ENCODE peak calls at places on chromosomes 13 and 19, in four cellular contexts. One of them, this sample, is unnamed. For H3K9me3, the result is how much of the 10 kb centered on the place peaks cover.

GRCh38 chr13:58340895-58341294 is 709.4 kb downstream of the PCDH17 start:
- DNase-seq in naive thymus-derived CD4-positive, alpha-beta T cell: no peak
- DNase-seq in AG04450: no peak
- DNase-seq in ascending aorta: no peak
- DNase-seq in this sample: no peak

GRCh38 chr13:77359171-77359570 is 32.3 kb upstream of the MYCBP2 start:
- DNase-seq in naive thymus-derived CD4-positive, alpha-beta T cell: no peak
- DNase-seq in AG04450: no peak
- DNase-seq in ascending aorta: no peak
- DNase-seq in this sample: no peak

GRCh38 chr13:27979765-27980279 is 8.7 kb downstream of the URAD start:
- DNase-seq in naive thymus-derived CD4-positive, alpha-beta T cell: no peak
- DNase-seq in AG04450: no peak
- DNase-seq in ascending aorta: no peak
- DNase-seq in this sample: no peak

GRCh38 chr19:5036733-5037681 is 68.1 kb downstream of the KDM4B start:
- DNase-seq in naive thymus-derived CD4-positive, alpha-beta T cell: no peak
- DNase-seq in AG04450: no peak
- DNase-seq in ascending aorta: no peak
- DNase-seq in this sample: no peak

GRCh38 chr13:51681037-51681678 is 96.9 kb downstream of the WDFY2 start:
- DNase-seq in naive thymus-derived CD4-positive, alpha-beta T cell: no peak
- DNase-seq in AG04450: peak
- DNase-seq in ascending aorta: no peak
- DNase-seq in this sample: no peak

GRCh38 chr13:32737679-32738078 is 151.4 kb downstream of the PDS5B start:
- DNase-seq in naive thymus-derived CD4-positive, alpha-beta T cell: no peak
- DNase-seq in AG04450: no peak
- DNase-seq in ascending aorta: no peak
- DNase-seq in this sample: no peak

GRCh38 chr19:8194528-8195275 is 14.5 kb upstream of the CERS4 start:
- DNase-seq in naive thymus-derived CD4-positive, alpha-beta T cell: no peak
- DNase-seq in AG04450: no peak
- DNase-seq in ascending aorta: no peak
- DNase-seq in this sample: peak

GRCh38 chr13:33204130-33204927 is 81.2 kb downstream of the STARD13 start:
- DNase-seq in naive thymus-derived CD4-positive, alpha-beta T cell: no peak
- DNase-seq in AG04450: no peak
- DNase-seq in ascending aorta: peak
- DNase-seq in this sample: no peak

GRCh38 chr19:4266253-4267000 is 12.6 kb upstream of the SHD start:
- DNase-seq in naive thymus-derived CD4-positive, alpha-beta T cell: no peak
- DNase-seq in AG04450: no peak
- DNase-seq in ascending aorta: no peak
- DNase-seq in this sample: no peak

GRCh38 chr13:22454586-22454985 is 726.2 kb upstream of the SGCG start:
- DNase-seq in naive thymus-derived CD4-positive, alpha-beta T cell: no peak
- DNase-seq in AG04450: no peak
- DNase-seq in ascending aorta: no peak
- DNase-seq in this sample: no peak

GRCh38 chr13:112885782-112886268 is 83.2 kb upstream of the MCF2L start:
- DNase-seq in naive thymus-derived CD4-positive, alpha-beta T cell: no peak
- DNase-seq in AG04450: peak
- DNase-seq in ascending aorta: peak
- DNase-seq in this sample: no peak

DNA sequence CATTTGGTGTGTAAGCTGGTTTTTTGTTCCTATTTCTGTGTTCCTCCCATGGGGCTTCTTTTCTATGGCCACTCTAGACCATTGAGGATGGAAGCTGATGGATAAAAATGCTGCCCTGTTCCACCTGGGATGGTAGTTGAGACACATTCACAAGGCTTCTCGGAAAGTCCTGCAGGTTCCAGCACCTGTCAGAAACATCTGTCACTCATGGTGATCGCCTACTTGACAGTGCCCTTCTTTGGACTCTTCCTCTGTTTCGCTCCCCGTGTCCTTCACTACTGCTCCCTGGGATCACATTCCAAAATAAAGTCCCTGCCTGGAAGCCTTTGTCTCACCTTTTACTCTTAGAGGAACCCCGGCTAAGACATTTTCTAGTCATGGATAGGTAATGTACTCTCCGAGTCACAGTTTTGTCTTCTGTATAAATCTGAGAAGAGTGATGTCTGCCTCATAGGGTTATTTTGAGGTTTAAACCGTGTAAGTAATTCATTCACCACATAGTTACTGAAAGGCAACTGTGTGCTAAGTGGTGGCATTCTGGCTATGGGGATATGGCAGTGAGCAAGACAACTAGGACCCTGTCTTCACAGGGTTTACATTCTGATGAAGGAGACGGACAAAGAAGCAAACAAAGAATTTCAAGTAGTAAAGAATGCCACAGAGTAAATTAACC is 21.0 kb downstream of the UBAC2 start:
- DNase-seq in naive thymus-derived CD4-positive, alpha-beta T cell: no peak
- DNase-seq in AG04450: no peak
- DNase-seq in ascending aorta: no peak
- DNase-seq in this sample: no peak
- H3K9me3 ChIP-seq in naive thymus-derived CD4-positive, alpha-beta T cell: under half
- H3K9me3 ChIP-seq in AG04450: under half
- H3K9me3 ChIP-seq in ascending aorta: under half
- H3K9me3 ChIP-seq in this sample: under half

GRCh38 chr19:41922220-41922576 is 6.1 kb downstream of the ERFL start:
- DNase-seq in naive thymus-derived CD4-positive, alpha-beta T cell: no peak
- DNase-seq in AG04450: no peak
- DNase-seq in ascending aorta: no peak
- DNase-seq in this sample: no peak
- H3K9me3 ChIP-seq in naive thymus-derived CD4-positive, alpha-beta T cell: under half
- H3K9me3 ChIP-seq in AG04450: under half
- H3K9me3 ChIP-seq in ascending aorta: under half
- H3K9me3 ChIP-seq in this sample: under half

GRCh38 chr19:37136118-37136517 is 36.4 kb downstream of the ZNF585A start:
- DNase-seq in naive thymus-derived CD4-positive, alpha-beta T cell: no peak
- DNase-seq in AG04450: no peak
- DNase-seq in ascending aorta: no peak
- DNase-seq in this sample: no peak
- H3K9me3 ChIP-seq in naive thymus-derived CD4-positive, alpha-beta T cell: half or more
- H3K9me3 ChIP-seq in AG04450: under half
- H3K9me3 ChIP-seq in ascending aorta: half or more
- H3K9me3 ChIP-seq in this sample: under half

DNA sequence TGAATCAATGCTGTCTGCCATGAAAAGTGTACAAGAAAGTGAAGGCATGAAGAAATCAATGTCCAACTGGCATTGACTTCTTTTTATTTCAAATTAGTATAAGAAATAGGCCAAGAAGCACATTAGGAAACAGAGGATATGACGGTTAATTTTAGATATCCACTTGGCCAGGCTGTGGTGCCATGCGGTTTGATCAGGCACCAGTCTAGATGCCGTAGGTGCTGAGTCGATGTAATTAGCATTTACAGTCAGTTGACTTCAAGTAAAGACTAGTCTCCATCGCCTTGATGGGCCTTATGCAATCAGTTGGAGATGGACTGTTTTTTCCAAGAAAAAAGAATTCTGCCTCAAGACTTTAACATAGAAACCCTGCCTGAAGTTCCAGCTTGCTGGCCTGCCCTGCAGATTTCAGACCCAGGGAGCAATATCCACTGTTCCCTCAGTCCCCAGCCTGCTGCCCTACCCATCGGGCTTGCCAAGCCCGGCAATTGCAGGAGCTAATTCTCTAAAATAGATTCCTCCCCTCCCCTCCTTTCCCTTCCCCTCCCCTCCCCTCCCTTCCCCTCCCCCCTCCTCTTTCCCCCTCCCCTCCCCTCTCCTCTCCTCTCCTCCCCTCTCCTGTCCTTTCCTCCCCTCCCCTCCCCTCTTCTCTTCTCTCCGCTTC is 120.6 kb upstream of the PEG3 start:
- DNase-seq in naive thymus-derived CD4-positive, alpha-beta T cell: no peak
- DNase-seq in AG04450: no peak
- DNase-seq in ascending aorta: no peak
- DNase-seq in this sample: no peak
- H3K9me3 ChIP-seq in naive thymus-derived CD4-positive, alpha-beta T cell: under half
- H3K9me3 ChIP-seq in AG04450: half or more
- H3K9me3 ChIP-seq in ascending aorta: under half
- H3K9me3 ChIP-seq in this sample: under half

DNA sequence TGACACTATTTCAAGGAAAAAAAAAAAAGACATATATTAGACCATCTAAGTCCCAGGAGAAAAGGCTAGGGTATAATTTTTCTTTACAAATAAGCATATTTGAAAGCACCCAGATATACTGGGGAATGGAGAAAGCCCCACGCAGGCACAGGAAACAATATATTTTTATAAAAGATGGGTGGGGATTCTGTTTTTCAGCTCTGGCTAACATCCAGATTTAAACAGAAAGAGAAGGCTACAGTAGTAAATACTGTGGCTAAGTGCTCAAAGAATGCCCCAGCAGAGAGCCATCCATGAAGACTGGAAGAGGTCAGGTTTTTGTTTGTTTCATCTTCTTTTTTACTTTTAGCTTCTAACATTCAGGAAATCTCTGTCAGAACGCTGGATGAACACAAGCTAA is 16.0 kb downstream of the ZNF44 start:
- DNase-seq in naive thymus-derived CD4-positive, alpha-beta T cell: no peak
- DNase-seq in AG04450: no peak
- DNase-seq in ascending aorta: no peak
- DNase-seq in this sample: no peak
- H3K9me3 ChIP-seq in naive thymus-derived CD4-positive, alpha-beta T cell: under half
- H3K9me3 ChIP-seq in AG04450: under half
- H3K9me3 ChIP-seq in ascending aorta: half or more
- H3K9me3 ChIP-seq in this sample: under half

GRCh38 chr19:39377373-39378362 is 13.2 kb downstream of the PAF1 start:
- DNase-seq in naive thymus-derived CD4-positive, alpha-beta T cell: no peak
- DNase-seq in AG04450: no peak
- DNase-seq in ascending aorta: no peak
- DNase-seq in this sample: no peak
- H3K9me3 ChIP-seq in naive thymus-derived CD4-positive, alpha-beta T cell: under half
- H3K9me3 ChIP-seq in AG04450: under half
- H3K9me3 ChIP-seq in ascending aorta: under half
- H3K9me3 ChIP-seq in this sample: under half

GRCh38 chr19:11948646-11949045 is 16.2 kb upstream of the ZNF763 start:
- DNase-seq in naive thymus-derived CD4-positive, alpha-beta T cell: no peak
- DNase-seq in AG04450: no peak
- DNase-seq in ascending aorta: no peak
- DNase-seq in this sample: no peak

GRCh38 chr19:11944656-11945055 is 19.7 kb downstream of the ZNF700 start:
- DNase-seq in naive thymus-derived CD4-positive, alpha-beta T cell: no peak
- DNase-seq in AG04450: no peak
- DNase-seq in ascending aorta: no peak
- DNase-seq in this sample: no peak

GRCh38 chr19:11942008-11942842 is 17.3 kb downstream of the ZNF700 start:
- DNase-seq in naive thymus-derived CD4-positive, alpha-beta T cell: no peak
- DNase-seq in AG04450: no peak
- DNase-seq in ascending aorta: no peak
- DNase-seq in this sample: no peak

GRCh38 chr19:11942843-11943108 is 17.9 kb downstream of the ZNF700 start:
- DNase-seq in naive thymus-derived CD4-positive, alpha-beta T cell: no peak
- DNase-seq in AG04450: no peak
- DNase-seq in ascending aorta: no peak
- DNase-seq in this sample: no peak
- H3K9me3 ChIP-seq in naive thymus-derived CD4-positive, alpha-beta T cell: half or more
- H3K9me3 ChIP-seq in AG04450: half or more
- H3K9me3 ChIP-seq in ascending aorta: half or more
- H3K9me3 ChIP-seq in this sample: under half

GRCh38 chr19:36149673-36150406 is 2.4 kb downstream of the COX7A1 start:
- DNase-seq in naive thymus-derived CD4-positive, alpha-beta T cell: no peak
- DNase-seq in AG04450: no peak
- DNase-seq in ascending aorta: no peak
- DNase-seq in this sample: no peak
- H3K9me3 ChIP-seq in naive thymus-derived CD4-positive, alpha-beta T cell: under half
- H3K9me3 ChIP-seq in AG04450: under half
- H3K9me3 ChIP-seq in ascending aorta: under half
- H3K9me3 ChIP-seq in this sample: under half

This sample was measured in T-helper 17 cell.